ENCODE peak calls at places on chromosomes 2 and 18, in four cellular contexts. G, B, Z and J are unnamed samples.

GRCh38 chr2:69012310-69013122 is 463 bp upstream of the ANTXR1 start:
- DNase-seq in B (no peak), Z (no peak), G (peak), J (peak)

GRCh38 chr2:181780159-181781081 is 100.1 kb upstream of the NEUROD1 start:
- DNase-seq in B (no peak), G (peak), Z (no peak), J (peak)

GRCh38 chr18:29083545-29083944 is 906.6 kb upstream of the CDH2 start:
- DNase-seq in B (no peak), G (peak), Z (no peak), J (peak)

GRCh38 chr2:161112885-161113284 is 47.3 kb upstream of the TANK start:
- DNase-seq in B (no peak), Z (no peak), G (no peak), J (no peak)

GRCh38 chr18:54316071-54316820 is 41.4 kb downstream of the STARD6 start:
- DNase-seq in G (no peak), Z (no peak), B (no peak), J (no peak)

GRCh38 chr2:28567076-28567471 is 71.2 kb downstream of the PLB1 start:
- DNase-seq in G (no peak), Z (peak), B (no peak), J (no peak)

GRCh38 chr2:1769703-1770422 is 25.5 kb upstream of the PXDN start:
- DNase-seq in B (peak), G (peak), Z (peak), J (peak)

GRCh38 chr2:189178726-189179606 is 595 bp downstream of the COL5A2 start:
- DNase-seq in G (peak), B (no peak), Z (no peak), J (peak)

GRCh38 chr2:240460781-240461431 is 25.4 kb downstream of the GPC1 start:
- DNase-seq in G (no peak), Z (peak), B (no peak), J (no peak)

GRCh38 chr2:127578411-127578810 is 42.9 kb downstream of the MYO7B start:
- DNase-seq in Z (no peak), B (no peak), G (no peak), J (no peak)

GRCh38 chr18:50410008-50410407 is 35.2 kb downstream of the SKA1 start:
- DNase-seq in Z (no peak), B (no peak), G (peak), J (no peak)

GRCh38 chr2:46690825-46691224 is 211.5 kb downstream of the TMEM247 start:
- DNase-seq in Z (no peak), B (no peak), G (no peak), J (peak)

GRCh38 chr18:49224130-49224529 is 236.3 kb downstream of the DYM start:
- DNase-seq in B (no peak), Z (no peak), G (peak), J (no peak)

GRCh38 chr2:131389657-131390056 is 25.7 kb upstream of the RAB6D start:
- DNase-seq in B (no peak), Z (no peak), G (no peak), J (no peak)

GRCh38 chr18:2902327-2902726 is 55.5 kb downstream of the EMILIN2 start:
- DNase-seq in Z (no peak), G (no peak), B (no peak), J (no peak)

GRCh38 chr2:120503793-120504571 is 158.0 kb downstream of the INHBB start:
- DNase-seq in B (no peak), Z (no peak), G (peak), J (peak)

GRCh38 chr2:46780411-46780800 is 135.2 kb downstream of the MCFD2 start:
- DNase-seq in Z (no peak), G (no peak), B (no peak), J (no peak)

GRCh38 chr18:10301831-10302483 is 152.5 kb upstream of the APCDD1 start:
- DNase-seq in G (no peak), Z (no peak), B (no peak), J (no peak)

GRCh38 chr18:54222922-54223567 is 1.4 kb downstream of the MBD2 start:
- DNase-seq in B (no peak), Z (no peak), G (peak), J (no peak)

GRCh38 chr2:72952961-72953360 is 35.6 kb downstream of the EMX1 start:
- DNase-seq in B (no peak), G (no peak), Z (no peak), J (no peak)

GRCh38 chr2:224969633-224970292 is 72.5 kb downstream of the DOCK10 start:
- DNase-seq in B (no peak), Z (no peak), G (no peak), J (no peak)

GRCh38 chr2:224970311-224970710 is 72.0 kb downstream of the DOCK10 start:
- DNase-seq in B (no peak), Z (no peak), G (no peak), J (no peak)

GRCh38 chr2:224969095-224969494 is 73.2 kb downstream of the DOCK10 start:
- DNase-seq in B (no peak), G (no peak), Z (no peak), J (no peak)

GRCh38 chr2:224973112-224974016 is 68.9 kb downstream of the DOCK10 start:
- DNase-seq in B (no peak), G (no peak), Z (no peak), J (no peak)

DNA sequence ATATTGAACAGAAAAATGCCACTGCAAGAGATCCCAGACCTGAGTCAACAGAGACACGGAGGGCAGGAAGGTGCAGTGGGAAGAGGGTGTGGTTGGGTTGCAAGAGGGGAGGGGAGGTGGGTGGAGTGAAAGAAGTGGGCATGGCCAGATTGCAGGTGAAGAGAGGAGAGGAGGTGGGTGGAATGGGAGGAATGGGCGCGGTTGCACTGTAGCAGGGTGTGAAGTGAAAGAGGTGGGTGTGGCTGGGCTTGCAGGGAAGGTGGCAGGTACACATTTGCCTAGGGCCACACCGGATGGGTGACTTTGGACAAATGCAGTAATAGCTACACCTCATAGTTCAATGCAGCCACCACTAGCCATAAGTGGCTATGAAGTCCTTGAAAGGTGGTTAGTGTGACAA is 71.1 kb downstream of the DOCK10 start:
- DNase-seq in Z (peak), G (peak), B (peak), J (no peak)
- H4K8ac ChIP-seq in Z (no peak), G (no peak), B (no peak), J (no peak)

GRCh38 chr18:5895886-5896740 is 791 bp upstream of the TMEM200C start:
- DNase-seq in B (no peak), Z (peak), G (peak), J (peak)

GRCh38 chr18:5894613-5895299 is 566 bp downstream of the TMEM200C start:
- DNase-seq in G (peak), B (no peak), Z (peak), J (peak)

GRCh38 chr18:5892772-5893431 is 2.4 kb downstream of the TMEM200C start:
- DNase-seq in Z (no peak), B (no peak), G (no peak), J (peak)

GRCh38 chr18:5894215-5894612 is 1.1 kb downstream of the TMEM200C start:
- DNase-seq in G (no peak), B (no peak), Z (no peak), J (peak)

GRCh38 chr18:5895300-5895885 is at the start of gene TMEM200C:
- DNase-seq in G (peak), Z (no peak), B (no peak), J (peak)
- H3K9ac ChIP-seq in G (peak), Z (peak), B (peak), J (peak)

GRCh38 chr2:168751104-168751768 is 51.2 kb upstream of the NOSTRIN start:
- DNase-seq in Z (no peak), G (peak), B (no peak), J (no peak)

GRCh38 chr2:168758970-168759820 is 43.2 kb upstream of the NOSTRIN start:
- DNase-seq in B (no peak), G (peak), Z (no peak), J (peak)

GRCh38 chr2:168752361-168752760 is 50.1 kb upstream of the NOSTRIN start:
- DNase-seq in Z (no peak), B (no peak), G (no peak), J (no peak)

GRCh38 chr2:168753765-168754334 is 48.6 kb upstream of the NOSTRIN start:
- DNase-seq in B (no peak), Z (no peak), G (no peak), J (no peak)

DNA sequence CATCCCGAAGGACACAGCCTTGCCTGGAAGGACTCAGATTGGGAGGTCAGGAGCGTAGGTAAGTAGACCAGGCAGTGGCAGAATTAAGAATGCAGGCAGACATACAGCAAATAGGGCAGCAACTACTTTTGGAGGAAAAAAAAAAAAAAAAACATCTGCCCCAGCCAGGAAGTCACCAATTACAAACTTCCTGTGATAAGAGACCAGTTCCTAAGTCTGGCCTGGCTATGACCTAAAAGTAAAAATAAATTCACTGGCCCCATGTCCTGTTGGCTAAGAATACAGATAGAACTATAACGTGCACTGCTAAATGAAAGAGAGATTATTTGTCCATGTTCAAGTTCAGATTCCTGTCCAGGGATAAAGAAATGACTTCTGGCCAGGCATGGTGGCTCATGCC is 45.2 kb upstream of the NOSTRIN start:
- DNase-seq in G (peak), Z (no peak), B (no peak), J (no peak)
- H4K5ac ChIP-seq in G (no peak), Z (no peak), B (no peak), J (no peak)

GRCh38 chr18:55331301-55331700 is 256.7 kb downstream of the TCF4 start:
- DNase-seq in G (peak), Z (no peak), B (no peak), J (no peak)

GRCh38 chr18:55337908-55338521 is 250.0 kb downstream of the TCF4 start:
- DNase-seq in G (no peak), B (no peak), Z (no peak), J (no peak)

GRCh38 chr18:55338955-55339662 is 248.9 kb downstream of the TCF4 start:
- DNase-seq in B (no peak), Z (no peak), G (no peak), J (peak)

GRCh38 chr18:55337153-55337552 is 250.8 kb downstream of the TCF4 start:
- DNase-seq in Z (no peak), B (no peak), G (no peak), J (no peak)

DNA sequence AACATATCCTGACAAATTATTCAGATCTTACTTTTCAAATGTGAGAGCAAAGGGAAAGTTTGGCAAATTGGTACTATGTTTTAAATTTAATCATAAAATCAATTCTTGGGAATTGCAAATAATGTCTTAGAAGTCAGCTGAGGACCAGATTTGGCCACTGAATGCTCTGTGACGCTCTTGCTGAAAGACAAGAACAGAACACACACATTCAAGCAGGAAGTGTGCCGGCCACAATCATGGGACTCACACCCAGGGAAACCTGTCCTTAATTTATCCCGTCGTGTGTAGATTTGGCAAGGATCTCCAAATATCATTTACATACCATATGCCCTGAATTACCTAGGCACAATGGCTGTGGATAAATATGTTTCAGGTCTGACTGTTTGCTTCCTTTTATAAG is 253.1 kb downstream of the TCF4 start:
- DNase-seq in Z (no peak), B (no peak), G (no peak), J (no peak)
- H4K8ac ChIP-seq in Z (no peak), B (no peak), G (no peak), J (no peak)

DNA sequence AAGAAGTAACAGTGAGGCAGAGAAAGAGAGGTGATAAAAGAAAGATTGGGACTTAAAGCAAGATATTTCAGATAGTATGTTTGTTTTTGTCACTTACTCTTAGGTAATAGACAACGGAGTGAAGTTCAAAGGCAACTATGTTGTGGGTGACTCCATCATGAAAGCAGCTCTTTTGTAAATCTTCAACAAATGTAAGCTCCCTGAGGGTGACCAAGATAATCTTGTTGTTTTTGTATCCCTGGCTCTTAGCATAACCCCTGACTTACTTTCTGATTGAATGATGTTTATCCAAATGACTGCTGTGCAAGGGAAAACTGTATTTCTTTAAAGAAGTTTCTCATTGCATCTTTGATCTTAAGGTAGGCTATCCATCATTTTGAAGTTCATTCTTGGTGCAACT is 2.6 kb downstream of the MTCL1 start:
- DNase-seq in Z (no peak), G (peak), B (no peak), J (peak)
- H3K9ac ChIP-seq in Z (peak), G (peak), B (no peak), J (no peak)

GRCh38 chr18:34600874-34601273 is 109.2 kb upstream of the DTNA start:
- DNase-seq in G (no peak), Z (no peak), B (no peak), J (no peak)
- H4K5ac ChIP-seq in G (no peak), Z (no peak), B (no peak), J (no peak)

DNA sequence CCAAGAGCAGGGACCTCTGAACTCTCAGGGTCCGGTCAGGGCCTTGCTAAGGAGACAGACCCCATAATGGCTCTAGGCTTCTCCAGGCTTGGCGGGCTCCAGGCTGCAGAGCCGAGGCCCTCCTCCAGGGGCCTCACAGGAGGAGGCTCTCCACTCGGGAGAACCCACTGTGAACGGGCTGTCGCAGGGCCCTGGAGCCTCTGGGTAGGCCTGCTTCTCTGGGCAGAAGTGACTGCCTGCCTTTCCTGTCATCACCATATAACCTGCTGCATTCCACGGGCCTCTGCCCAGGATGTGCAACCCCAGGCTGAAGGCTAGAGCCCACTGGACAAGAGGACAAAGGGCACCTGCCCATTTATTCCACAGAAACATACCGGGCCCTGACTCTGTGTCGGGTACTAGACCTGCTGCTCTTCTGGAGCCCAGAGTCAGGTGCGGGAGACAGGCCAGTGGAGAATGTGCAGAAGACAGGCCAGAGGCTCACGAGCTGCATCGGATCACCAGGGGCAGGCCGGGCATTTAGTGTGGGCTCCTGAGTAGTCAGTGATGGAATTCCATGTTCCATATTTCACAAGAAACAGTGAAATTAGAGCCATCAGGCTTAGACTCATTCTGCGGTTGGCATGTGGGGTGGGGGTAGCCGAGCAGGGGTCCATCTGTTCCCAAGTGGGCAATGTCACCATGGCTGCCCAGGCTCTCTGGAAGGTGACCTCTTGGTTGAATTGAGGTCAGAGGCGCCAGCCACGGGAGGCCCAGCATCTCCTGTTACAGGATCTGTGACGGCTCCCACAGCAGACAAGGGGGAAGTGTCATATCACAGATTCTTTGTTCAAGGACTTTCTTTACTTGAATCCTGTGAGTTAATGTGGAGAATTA is 220.8 kb downstream of the SH3RF3 start:
- DNase-seq in B (no peak), G (no peak), Z (no peak), J (no peak)
- H4K8ac ChIP-seq in B (peak), G (no peak), Z (no peak), J (no peak)

DNA sequence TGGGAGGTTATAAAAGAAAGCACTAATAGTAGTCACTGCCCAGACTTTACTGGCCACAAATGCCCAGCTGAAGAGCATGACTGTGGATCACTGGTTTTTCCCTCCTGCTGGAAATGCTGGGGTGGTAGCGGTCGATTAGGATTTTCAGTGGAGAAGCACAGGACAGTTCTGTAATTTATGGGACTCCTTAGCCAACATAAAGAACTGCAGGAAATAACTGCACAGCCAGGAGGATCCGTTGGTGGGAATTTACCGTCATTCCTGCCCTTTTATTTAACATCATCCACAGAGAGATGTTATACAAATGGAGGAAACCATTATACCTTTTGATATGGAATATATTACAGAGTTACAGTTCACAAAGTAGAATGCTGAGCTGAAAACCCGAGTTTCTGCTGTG is 61.5 kb downstream of the TNFRSF11A start:
- DNase-seq in Z (no peak), G (no peak), B (no peak), J (no peak)
- H3K9ac ChIP-seq in Z (no peak), G (no peak), B (no peak), J (no peak)